ENCODE peak calls at places on chromosome 2, in nine cellular contexts. U is GM12865, F is NCI-H69, S is endothelial cell of umbilical vein, Y is HEK293T, N is cardiac fibroblast, X is progenitor cell of endocrine pancreas, Z is naive B cell, A is T-helper 2 cell. T is an unnamed sample.

GRCh38 chr2:13255485-13255884 is 538.7 kb downstream of the TRIB2 start:
- DNase-seq in U (no peak), F (no peak), S (no peak), Y (no peak), N (no peak), X (no peak), Z (no peak), A (no peak), T (no peak)

GRCh38 chr2:233851169-233851568 is 3.2 kb downstream of the HJURP start:
- DNase-seq in U (no peak), F (no peak), S (no peak), Y (no peak), N (no peak), X (no peak), Z (no peak), A (no peak), T (no peak)

GRCh38 chr2:65666156-65666725 is 233.8 kb upstream of the SPRED2 start:
- DNase-seq in U (peak), F (no peak), S (no peak), Y (no peak), N (peak), X (no peak), Z (no peak), A (no peak), T (no peak)

GRCh38 chr2:170391018-170391417 is 213.1 kb downstream of the MYO3B start:
- DNase-seq in U (no peak), F (peak), S (no peak), Y (no peak), N (no peak), X (no peak), Z (no peak), A (no peak), T (no peak)

GRCh38 chr2:41912337-41912736 is 135.5 kb upstream of the PKDCC start:
- DNase-seq in U (no peak), F (no peak), S (no peak), Y (no peak), N (no peak), X (no peak), Z (no peak), A (no peak), T (no peak)

GRCh38 chr2:53668624-53669026 is 99.0 kb upstream of the CHAC2 start:
- DNase-seq in U (no peak), F (no peak), S (no peak), Y (no peak), N (no peak), X (no peak), Z (no peak), A (no peak), T (no peak)

GRCh38 chr2:72886505-72887031 is 640 bp upstream of the SPR start:
- DNase-seq in U (no peak), F (no peak), S (no peak), Y (no peak), N (no peak), X (no peak), Z (no peak), A (no peak), T (no peak)

GRCh38 chr2:39837856-39838453 is 58.9 kb upstream of the THUMPD2 start:
- DNase-seq in U (peak), F (peak), S (peak), Y (peak), N (peak), X (no peak), Z (no peak), A (no peak), T (peak)

GRCh38 chr2:22957441-22957840 is 427.5 kb upstream of the KLHL29 start:
- DNase-seq in U (no peak), F (peak), S (no peak), Y (no peak), N (no peak), X (no peak), Z (no peak), A (no peak), T (no peak)